ENCODE peak calls at places on chromosomes 13 and 19, in six cellular contexts. Y is RWPE2; C is CD8-positive, alpha-beta memory T cell; M is A549; B is stomach; E is fibroblast of the aortic adventitia. O is an unnamed sample.
A peak's percentile ranks its signal among the peaks of the same experiment; 100 is the strongest.

GRCh38 chr19:45636902-45637301 is 2.3 kb downstream of the EML2 start:
- DNase-seq in B (no peak), C (no peak), E (no peak), M (no peak), Y (no peak), O (no peak)

GRCh38 chr13:59880468-59880867 is 283.3 kb downstream of the DIAPH3 start:
- DNase-seq in B (no peak), Y (no peak), E (no peak), C (no peak), M (no peak), O (peak; percentile 30)

GRCh38 chr19:46785054-46785979 is 3.1 kb downstream of the SLC1A5 start:
- DNase-seq in M (no peak), E (peak; percentile 56), B (no peak), C (no peak), Y (no peak), O (peak; percentile 16)

GRCh38 chr19:496333-496634 is at the start of gene MADCAM1:
- DNase-seq in Y (no peak), C (no peak), B (no peak), M (no peak), E (no peak), O (no peak)

GRCh38 chr19:18233224-18233825 is 7.1 kb upstream of the PDE4C start:
- DNase-seq in Y (no peak), M (peak; percentile 50), E (peak; percentile 53), B (peak; percentile 45), C (peak; percentile 58), O (peak; percentile 57)

GRCh38 chr13:108700421-108701170 is 71.2 kb downstream of the MYO16 start:
- DNase-seq in C (no peak), Y (no peak), B (no peak), E (peak; percentile 7), M (peak; percentile 43), O (peak; percentile 12)

GRCh38 chr19:35021596-35021995 is 8.7 kb upstream of the SCN1B start:
- DNase-seq in Y (no peak), B (no peak), E (no peak), C (no peak), M (no peak), O (no peak)

GRCh38 chr13:100389617-100390016 is 199.0 kb downstream of the GGACT start:
- DNase-seq in M (no peak), B (no peak), Y (no peak), E (no peak), C (no peak), O (no peak)

GRCh38 chr13:72986197-72986596 is 72.6 kb upstream of the KLF5 start:
- DNase-seq in Y (no peak), M (no peak), B (no peak), C (no peak), E (no peak), O (no peak)

GRCh38 chr19:6772028-6772865 is at the start of gene VAV1:
- DNase-seq in M (no peak), Y (no peak), C (peak; percentile 88), E (no peak), B (peak; percentile 63), O (no peak)

GRCh38 chr19:15548648-15549047 is 40.3 kb downstream of the CYP4F22 start:
- DNase-seq in M (no peak), B (no peak), C (no peak), Y (no peak), E (no peak), O (no peak)

GRCh38 chr13:78732445-78733017 is 73.6 kb upstream of the OBI1 start:
- DNase-seq in M (no peak), Y (no peak), B (no peak), C (no peak), E (no peak), O (no peak)

GRCh38 chr13:108676620-108677019 is 47.2 kb downstream of the MYO16 start:
- DNase-seq in Y (no peak), C (no peak), M (no peak), E (no peak), B (no peak), O (no peak)

GRCh38 chr13:95553271-95553588 is 710 bp downstream of the CLDN10 start:
- DNase-seq in B (no peak), E (no peak), C (no peak), M (no peak), Y (no peak), O (no peak)

GRCh38 chr13:44140146-44140545 is 233.5 kb upstream of the SERP2 start:
- DNase-seq in C (no peak), E (no peak), Y (no peak), M (no peak), B (peak; percentile 62), O (no peak)

GRCh38 chr13:38763446-38764381 is 76.8 kb downstream of the FREM2 start:
- DNase-seq in E (peak; percentile 47), C (no peak), B (no peak), M (peak; percentile 13), Y (no peak), O (peak; percentile 36)

GRCh38 chr13:112686987-112687386 is 2.9 kb upstream of the ATP11A start:
- DNase-seq in E (no peak), B (peak; percentile 10), C (no peak), Y (no peak), M (no peak), O (no peak)

GRCh38 chr13:100666124-100666523 is 8.5 kb downstream of the TMTC4 start:
- DNase-seq in Y (no peak), E (peak; percentile 61), M (no peak), B (no peak), C (no peak), O (peak; percentile 6)

GRCh38 chr13:106534844-106535551 is 464 bp downstream of the EFNB2 start:
- DNase-seq in C (no peak), M (no peak), B (peak; percentile 35), Y (no peak), E (peak; percentile 12), O (peak; percentile 34)

GRCh38 chr13:106530907-106531520 is 4.4 kb downstream of the EFNB2 start:
- DNase-seq in B (no peak), E (no peak), C (no peak), Y (no peak), M (no peak), O (no peak)

GRCh38 chr13:106532111-106532929 is 3.1 kb downstream of the EFNB2 start:
- DNase-seq in E (peak; percentile 16), B (no peak), Y (no peak), C (no peak), M (no peak), O (peak; percentile 57)

GRCh38 chr13:106533940-106534843 is 1.3 kb downstream of the EFNB2 start:
- DNase-seq in E (peak; percentile 58), B (peak; percentile 53), M (no peak), C (no peak), Y (no peak), O (peak; percentile 84)

GRCh38 chr13:106533101-106533939 is 2.1 kb downstream of the EFNB2 start:
- DNase-seq in E (peak; percentile 76), C (no peak), M (peak; percentile 56), B (peak; percentile 86), Y (peak; percentile 73), O (peak; percentile 85)
- H3K4me3 ChIP-seq in E (peak overlapping the region; percentile 75), C (peak overlapping the region; percentile 27), M (peak overlapping the region; percentile 23), B (peak overlapping the region; percentile 66), Y (peak overlapping the region; percentile 80), O (peak overlapping the region; percentile 84)

DNA sequence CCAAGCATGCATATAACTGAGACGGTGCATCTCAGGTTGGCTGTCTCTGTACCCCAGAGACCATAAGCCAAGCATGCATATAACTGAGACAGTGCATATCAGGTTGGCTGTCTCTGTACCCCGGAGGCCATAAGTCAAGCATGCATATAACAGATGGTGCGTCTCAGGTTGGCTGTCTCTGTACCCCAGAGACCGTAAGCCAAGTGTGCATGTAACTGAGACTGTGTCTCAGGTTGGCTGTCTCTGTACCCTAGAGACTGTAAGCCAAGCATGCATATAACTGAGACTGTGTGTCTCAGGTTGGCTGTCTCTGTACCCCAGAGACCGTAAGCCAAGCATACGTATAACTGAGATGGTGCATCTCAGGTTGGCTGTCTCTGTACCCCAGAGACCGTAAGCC is 30.8 kb downstream of the NLRP4 start:
- DNase-seq in B (no peak), M (no peak), E (no peak), Y (no peak), C (no peak), O (no peak)
- H3K4me3 ChIP-seq in B (no peak overlapping the region), M (no peak overlapping the region), E (no peak overlapping the region), Y (no peak overlapping the region), C (no peak overlapping the region), O (no peak overlapping the region)

GRCh38 chr13:52847322-52847681 is 1.1 kb downstream of the PCDH8 start:
- DNase-seq in Y (no peak), E (no peak), C (no peak), M (no peak), B (no peak), O (no peak)

GRCh38 chr13:52848455-52849190 is at the start of gene PCDH8:
- DNase-seq in C (no peak), B (no peak), E (no peak), Y (no peak), M (no peak), O (no peak)

GRCh38 chr13:52846567-52847321 is 1.7 kb downstream of the PCDH8 start:
- DNase-seq in B (no peak), E (peak; percentile 1), M (no peak), Y (no peak), C (no peak), O (peak; percentile 4)

GRCh38 chr13:52845766-52846566 is 2.5 kb downstream of the PCDH8 start:
- DNase-seq in M (no peak), C (no peak), B (no peak), E (no peak), Y (peak; percentile 45), O (no peak)

GRCh38 chr13:52847682-52848432 is 583 bp downstream of the PCDH8 start:
- DNase-seq in C (no peak), Y (no peak), E (no peak), M (no peak), B (no peak), O (no peak)
- H3K4me3 ChIP-seq in C (no peak overlapping the region), Y (no peak overlapping the region), E (no peak overlapping the region), M (no peak overlapping the region), B (no peak overlapping the region), O (no peak overlapping the region)

GRCh38 chr13:26482451-26483197 is 74.9 kb upstream of the WASF3 start:
- DNase-seq in E (peak; percentile 83), Y (no peak), M (peak; percentile 66), B (peak; percentile 71), C (peak; percentile 73), O (peak; percentile 64)
- H3K4me3 ChIP-seq in E (no peak overlapping the region), Y (no peak overlapping the region), M (no peak overlapping the region), B (no peak overlapping the region), C (no peak overlapping the region), O (no peak overlapping the region)

GRCh38 chr13:26048745-26049144 is 3.1 kb downstream of the SHISA2 start:
- DNase-seq in Y (no peak), B (no peak), M (no peak), E (no peak), C (no peak), O (no peak)
- H3K4me3 ChIP-seq in Y (no peak overlapping the region), B (no peak overlapping the region), M (no peak overlapping the region), E (no peak overlapping the region), C (no peak overlapping the region), O (no peak overlapping the region)

O was measured in fibroblast of villous mesenchyme.